ENCODE peak calls at places on chromosomes 12 and 14, in four cellular contexts. H is Peyer's patch, S is colonic mucosa, O is fibroblast of lung. N is an unnamed sample.

GRCh38 chr14:21475767-21476525 is 813 bp downstream of the RAB2B start:
- DNase-seq in S (no peak), H (no peak), O (no peak), N (no peak)

GRCh38 chr12:6369916-6370575 is 5.3 kb downstream of the SCNN1A start:
- DNase-seq in S (no peak), H (no peak), O (no peak), N (peak; percentile 43)

GRCh38 chr14:57492859-57493258 is 798 bp downstream of the CCDC198 start:
- DNase-seq in H (no peak), O (peak; percentile 88), S (no peak), N (no peak)

GRCh38 chr12:28893365-28893764 is 255.7 kb upstream of the FAR2 start:
- DNase-seq in H (no peak), S (no peak), O (no peak), N (no peak)

GRCh38 chr14:86072134-86072894 is 542.4 kb downstream of the FLRT2 start:
- DNase-seq in S (no peak), O (no peak), H (no peak), N (no peak)

GRCh38 chr14:34363733-34364134 is 98.3 kb downstream of the SPTSSA start:
- DNase-seq in O (peak; percentile 48), H (no peak), S (no peak), N (no peak)

GRCh38 chr12:32671930-32672785 is 6.9 kb upstream of the DNM1L start:
- DNase-seq in S (peak; percentile 51), O (peak; percentile 70), H (no peak), N (peak; percentile 79)

GRCh38 chr12:72729451-72730010 is 457.4 kb downstream of the TRHDE start:
- DNase-seq in H (no peak), S (no peak), O (no peak), N (no peak)

GRCh38 chr14:104974665-104975390 is 3.3 kb downstream of the AHNAK2 start:
- DNase-seq in S (no peak), O (no peak), H (no peak), N (peak; percentile 45)

GRCh38 chr12:124422142-124422569 is 127.3 kb downstream of the RFLNA start:
- DNase-seq in H (no peak), S (peak; percentile 82), O (no peak), N (peak; percentile 87)

GRCh38 chr12:4448943-4449861 is 3.6 kb upstream of the FGF6 start:
- DNase-seq in H (no peak), S (no peak), O (no peak), N (no peak)

GRCh38 chr12:66823857-66824570 is 145.1 kb upstream of the GRIP1 start:
- DNase-seq in H (no peak), S (no peak), O (peak; percentile 43), N (no peak)

DNA sequence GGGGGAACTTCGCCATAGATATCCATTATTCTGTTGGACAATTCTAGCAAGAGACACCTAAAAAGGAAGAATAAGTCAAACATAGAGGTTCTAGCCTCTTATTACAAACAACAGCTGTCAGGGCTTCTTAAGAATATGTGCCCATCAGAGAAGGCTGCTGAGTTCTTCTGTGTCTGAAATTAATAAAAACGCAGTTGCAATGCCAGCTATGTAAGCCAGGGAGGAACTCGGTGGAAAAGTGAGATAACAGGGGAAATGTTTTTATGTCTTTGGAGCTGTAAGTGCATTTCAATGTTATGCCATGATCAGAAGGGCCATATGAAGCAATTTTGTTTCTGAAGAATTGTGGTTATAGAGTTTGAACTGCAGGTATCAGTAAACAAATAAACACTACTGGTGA is 95.0 kb downstream of the SYT1 start:
- DNase-seq in H (no peak), S (no peak), O (no peak), N (no peak)
- TF ChIP-seq CTCF in H (no peak), S (no peak), O (no peak), N (no peak)

GRCh38 chr12:47705571-47706425 is at the start of gene RPAP3:
- DNase-seq in H (peak; percentile 99), S (peak; percentile 98), O (peak; percentile 91), N (peak; percentile 99)

GRCh38 chr12:47705239-47705570 is 625 bp downstream of the RPAP3 start:
- DNase-seq in O (no peak), S (no peak), H (no peak), N (no peak)

GRCh38 chr12:47707905-47708543 is 2.2 kb upstream of the RPAP3 start:
- DNase-seq in S (no peak), H (no peak), O (no peak), N (no peak)

GRCh38 chr12:47709277-47710048 is 3.6 kb upstream of the RPAP3 start:
- DNase-seq in O (no peak), H (peak; percentile 39), S (no peak), N (no peak)

DNA sequence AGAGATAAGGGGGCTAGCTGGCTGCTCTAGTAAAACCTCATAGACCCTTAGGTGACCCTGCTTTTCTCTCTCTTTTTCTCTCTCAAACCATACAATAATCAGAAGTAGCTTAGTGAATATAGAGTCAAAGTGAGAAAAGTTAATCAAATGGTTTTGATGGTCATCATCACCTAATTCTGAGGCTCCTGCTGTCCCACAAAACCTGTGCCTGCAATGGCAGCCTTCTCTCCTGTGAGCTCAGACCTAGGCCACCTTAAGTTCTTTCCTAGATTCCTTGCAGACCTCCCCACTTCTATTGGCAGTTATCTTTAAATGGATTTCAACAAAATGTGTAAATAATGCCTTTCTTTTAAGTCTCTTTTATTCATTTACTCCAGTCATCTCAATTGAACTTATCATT is 1.5 kb upstream of the RPAP3 start:
- DNase-seq in O (no peak), S (no peak), H (no peak), N (no peak)
- H3K4me3 ChIP-seq in O (no peak overlapping the region), S (peak overlapping the region; percentile 96), H (peak overlapping the region; percentile 95), N (no peak overlapping the region)

GRCh38 chr12:51417826-51418225 is 6.8 kb upstream of the SLC4A8 start:
- DNase-seq in O (no peak), H (no peak), S (no peak), N (no peak)
- H3K36me3 ChIP-seq in O (no peaks in the 10 kb centered on the region), H (no peaks in the 10 kb centered on the region), S (no peaks in the 10 kb centered on the region), N (no peaks in the 10 kb centered on the region)

GRCh38 chr12:57090924-57091632 is 2.2 kb downstream of the NAB2 start:
- DNase-seq in H (no peak), S (no peak), O (peak; percentile 22), N (no peak)
- TF ChIP-seq CTCF in H (no peak), S (no peak), O (no peak), N (no peak)

N was measured in endodermal cell.